ENCODE peak calls at places on chromosomes 2 and 18, in seven cellular contexts. One of them, this sample, is unnamed.

GRCh38 chr2:217147751-217148318 is 288.0 kb upstream of the TNP1 start:
- DNase-seq in body of pancreas: no peak
- DNase-seq in endothelial cell: no peak
- DNase-seq in neural crest cell: no peak
- DNase-seq in uterus: no peak
- DNase-seq in breast epithelium: no peak
- DNase-seq in psoas muscle: no peak
- DNase-seq in this sample: no peak

GRCh38 chr18:73124165-73124564 is 256.4 kb upstream of the NETO1 start:
- DNase-seq in body of pancreas: no peak
- DNase-seq in endothelial cell: no peak
- DNase-seq in neural crest cell: no peak
- DNase-seq in uterus: no peak
- DNase-seq in breast epithelium: no peak
- DNase-seq in psoas muscle: no peak
- DNase-seq in this sample: no peak

GRCh38 chr18:79900610-79901570 is 50.6 kb downstream of the SLC66A2 start:
- DNase-seq in body of pancreas: peak; percentile 4
- DNase-seq in endothelial cell: no peak
- DNase-seq in neural crest cell: no peak
- DNase-seq in uterus: no peak
- DNase-seq in breast epithelium: no peak
- DNase-seq in psoas muscle: peak; percentile 50
- DNase-seq in this sample: no peak

GRCh38 chr2:42105330-42106256 is 57.8 kb downstream of the PKDCC start:
- DNase-seq in body of pancreas: peak; percentile 24
- DNase-seq in endothelial cell: no peak
- DNase-seq in neural crest cell: no peak
- DNase-seq in uterus: no peak
- DNase-seq in breast epithelium: no peak
- DNase-seq in psoas muscle: peak; percentile 66
- DNase-seq in this sample: peak; percentile 51

GRCh38 chr2:160205511-160205910 is 5.4 kb upstream of the ITGB6 start:
- DNase-seq in body of pancreas: peak; percentile 26
- DNase-seq in endothelial cell: no peak
- DNase-seq in neural crest cell: no peak
- DNase-seq in uterus: peak; percentile 64
- DNase-seq in breast epithelium: peak; percentile 93
- DNase-seq in psoas muscle: peak; percentile 75
- DNase-seq in this sample: no peak

GRCh38 chr18:8765692-8766463 is 60.5 kb downstream of the MTCL1 start:
- DNase-seq in body of pancreas: no peak
- DNase-seq in endothelial cell: no peak
- DNase-seq in neural crest cell: no peak
- DNase-seq in uterus: no peak
- DNase-seq in breast epithelium: no peak
- DNase-seq in psoas muscle: no peak
- DNase-seq in this sample: no peak

GRCh38 chr18:23523429-23524212 is 20.3 kb downstream of the RMC1 start:
- DNase-seq in body of pancreas: no peak
- DNase-seq in endothelial cell: no peak
- DNase-seq in neural crest cell: no peak
- DNase-seq in uterus: no peak
- DNase-seq in breast epithelium: no peak
- DNase-seq in psoas muscle: no peak
- DNase-seq in this sample: no peak

GRCh38 chr2:98551316-98551715 is 57.0 kb downstream of the COA5 start:
- DNase-seq in body of pancreas: no peak
- DNase-seq in endothelial cell: no peak
- DNase-seq in neural crest cell: no peak
- DNase-seq in uterus: no peak
- DNase-seq in breast epithelium: no peak
- DNase-seq in psoas muscle: no peak
- DNase-seq in this sample: no peak

GRCh38 chr2:137207030-137207429 is 441.7 kb downstream of the THSD7B start:
- DNase-seq in body of pancreas: no peak
- DNase-seq in endothelial cell: no peak
- DNase-seq in neural crest cell: no peak
- DNase-seq in uterus: no peak
- DNase-seq in breast epithelium: no peak
- DNase-seq in psoas muscle: no peak
- DNase-seq in this sample: no peak

GRCh38 chr18:79588636-79589481 is 90.7 kb upstream of the CTDP1 start:
- DNase-seq in body of pancreas: peak; percentile 62
- DNase-seq in endothelial cell: no peak
- DNase-seq in neural crest cell: no peak
- DNase-seq in uterus: peak; percentile 94
- DNase-seq in breast epithelium: peak; percentile 71
- DNase-seq in psoas muscle: peak; percentile 91
- DNase-seq in this sample: peak; percentile 84

GRCh38 chr2:236711440-236711839 is 141.8 kb downstream of the ACKR3 start:
- DNase-seq in body of pancreas: no peak
- DNase-seq in endothelial cell: no peak
- DNase-seq in neural crest cell: no peak
- DNase-seq in uterus: no peak
- DNase-seq in breast epithelium: no peak
- DNase-seq in psoas muscle: peak; percentile 64
- DNase-seq in this sample: no peak

GRCh38 chr2:230666885-230667712 is 45.5 kb upstream of the CAB39 start:
- DNase-seq in body of pancreas: no peak
- DNase-seq in endothelial cell: no peak
- DNase-seq in neural crest cell: no peak
- DNase-seq in uterus: no peak
- DNase-seq in breast epithelium: no peak
- DNase-seq in psoas muscle: peak; percentile 80
- DNase-seq in this sample: peak; percentile 24

GRCh38 chr2:190382851-190383250 is 25.3 kb upstream of the MFSD6 start:
- DNase-seq in body of pancreas: no peak
- DNase-seq in endothelial cell: no peak
- DNase-seq in neural crest cell: no peak
- DNase-seq in uterus: peak; percentile 26
- DNase-seq in breast epithelium: no peak
- DNase-seq in psoas muscle: no peak
- DNase-seq in this sample: peak; percentile 26

GRCh38 chr2:110104025-110104771 is 11.4 kb downstream of the MALL start:
- DNase-seq in body of pancreas: no peak
- DNase-seq in endothelial cell: no peak
- DNase-seq in neural crest cell: no peak
- DNase-seq in uterus: no peak
- DNase-seq in breast epithelium: no peak
- DNase-seq in psoas muscle: no peak
- DNase-seq in this sample: no peak

GRCh38 chr2:26983746-26984145 is 13.3 kb downstream of the MAPRE3 start:
- DNase-seq in body of pancreas: no peak
- DNase-seq in endothelial cell: no peak
- DNase-seq in neural crest cell: no peak
- DNase-seq in uterus: no peak
- DNase-seq in breast epithelium: no peak
- DNase-seq in psoas muscle: no peak
- DNase-seq in this sample: no peak

GRCh38 chr2:121309801-121310200 is 24.8 kb upstream of the TFCP2L1 start:
- DNase-seq in body of pancreas: no peak
- DNase-seq in endothelial cell: peak; percentile 66
- DNase-seq in neural crest cell: no peak
- DNase-seq in uterus: no peak
- DNase-seq in breast epithelium: no peak
- DNase-seq in psoas muscle: no peak
- DNase-seq in this sample: no peak

GRCh38 chr18:31563778-31564177 is 27.9 kb upstream of the TTR start:
- DNase-seq in body of pancreas: no peak
- DNase-seq in endothelial cell: no peak
- DNase-seq in neural crest cell: no peak
- DNase-seq in uterus: no peak
- DNase-seq in breast epithelium: no peak
- DNase-seq in psoas muscle: no peak
- DNase-seq in this sample: no peak
- TF ChIP-seq CTCF in body of pancreas: no peak
- TF ChIP-seq CTCF in endothelial cell: no peak
- TF ChIP-seq CTCF in neural crest cell: peak; percentile 42
- TF ChIP-seq CTCF in uterus: no peak
- TF ChIP-seq CTCF in breast epithelium: no peak
- TF ChIP-seq CTCF in psoas muscle: no peak
- TF ChIP-seq CTCF in this sample: peak; percentile 30

DNA sequence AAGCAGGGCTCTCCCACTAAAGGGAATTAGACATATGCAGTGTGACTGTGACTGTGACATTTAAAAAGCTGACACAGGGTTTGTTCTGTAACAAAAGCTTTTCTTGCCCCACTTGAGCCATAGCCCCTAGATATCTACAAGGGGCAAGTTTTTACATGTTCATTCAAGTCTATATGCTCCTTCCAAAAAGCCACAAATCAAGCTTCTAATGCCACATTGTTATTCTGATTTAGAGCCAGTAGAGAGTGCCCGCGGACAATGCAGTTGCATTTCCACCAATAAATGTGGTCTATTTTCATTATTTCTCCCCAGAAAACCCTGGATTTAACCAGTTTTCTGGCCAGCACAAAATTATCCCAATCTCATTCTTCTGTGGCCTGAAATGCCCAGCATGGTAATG is 9.9 kb downstream of the ARHGAP25 start:
- DNase-seq in body of pancreas: no peak
- DNase-seq in endothelial cell: no peak
- DNase-seq in neural crest cell: no peak
- DNase-seq in uterus: no peak
- DNase-seq in breast epithelium: no peak
- DNase-seq in psoas muscle: no peak
- DNase-seq in this sample: no peak
- TF ChIP-seq CTCF in body of pancreas: no peak
- TF ChIP-seq CTCF in endothelial cell: no peak
- TF ChIP-seq CTCF in neural crest cell: no peak
- TF ChIP-seq CTCF in uterus: no peak
- TF ChIP-seq CTCF in breast epithelium: no peak
- TF ChIP-seq CTCF in psoas muscle: no peak
- TF ChIP-seq CTCF in this sample: no peak

GRCh38 chr18:63947051-63947790 is 1.9 kb upstream of the HMSD start:
- DNase-seq in body of pancreas: no peak
- DNase-seq in endothelial cell: no peak
- DNase-seq in neural crest cell: no peak
- DNase-seq in uterus: no peak
- DNase-seq in breast epithelium: no peak
- DNase-seq in psoas muscle: no peak
- DNase-seq in this sample: no peak

GRCh38 chr18:63953811-63954210 is 4.7 kb downstream of the HMSD start:
- DNase-seq in body of pancreas: no peak
- DNase-seq in endothelial cell: no peak
- DNase-seq in neural crest cell: no peak
- DNase-seq in uterus: no peak
- DNase-seq in breast epithelium: no peak
- DNase-seq in psoas muscle: no peak
- DNase-seq in this sample: no peak

GRCh38 chr18:63951302-63951705 is 2.2 kb downstream of the HMSD start:
- DNase-seq in body of pancreas: no peak
- DNase-seq in endothelial cell: no peak
- DNase-seq in neural crest cell: no peak
- DNase-seq in uterus: no peak
- DNase-seq in breast epithelium: no peak
- DNase-seq in psoas muscle: no peak
- DNase-seq in this sample: no peak

DNA sequence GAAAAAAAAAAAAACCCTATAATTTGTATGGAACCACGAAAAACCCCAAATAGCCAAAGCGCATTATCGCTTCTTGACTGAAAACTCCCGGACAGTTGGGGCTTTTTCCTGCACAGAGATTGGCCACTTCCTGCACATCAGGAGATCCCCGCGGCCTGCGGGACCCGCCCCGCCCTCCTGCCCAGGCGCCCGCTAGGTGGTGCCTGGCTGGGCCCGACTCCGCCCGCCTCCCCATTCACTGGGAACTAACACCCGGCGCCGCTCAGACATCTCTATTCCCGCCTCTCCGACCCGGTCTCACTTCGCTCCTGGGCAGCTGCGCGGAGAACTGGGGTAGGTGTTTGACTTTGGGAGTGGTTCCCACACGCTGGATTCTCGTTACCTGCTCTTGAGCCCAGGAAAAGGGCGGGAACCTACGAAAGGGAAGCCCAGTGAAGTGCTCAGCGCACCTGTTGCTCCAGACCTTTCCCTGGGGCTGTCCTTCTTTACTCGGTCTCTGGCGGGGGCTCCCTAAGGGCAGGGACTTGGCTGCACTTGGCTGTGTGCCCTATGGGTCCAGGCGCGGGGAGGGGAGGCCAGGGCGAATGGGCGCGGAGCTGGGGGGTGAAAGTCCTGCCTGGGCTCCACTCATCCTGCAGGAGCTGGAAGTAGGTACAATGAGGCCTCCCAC is at the start of gene HMSD:
- DNase-seq in body of pancreas: peak; percentile 66
- DNase-seq in endothelial cell: peak; percentile 73
- DNase-seq in neural crest cell: peak; percentile 64
- DNase-seq in uterus: no peak
- DNase-seq in breast epithelium: no peak
- DNase-seq in psoas muscle: no peak
- DNase-seq in this sample: peak; percentile 52
- TF ChIP-seq CTCF in body of pancreas: peak; percentile 38
- TF ChIP-seq CTCF in endothelial cell: no peak
- TF ChIP-seq CTCF in neural crest cell: peak; percentile 61
- TF ChIP-seq CTCF in uterus: no peak
- TF ChIP-seq CTCF in breast epithelium: no peak
- TF ChIP-seq CTCF in psoas muscle: peak; percentile 14
- TF ChIP-seq CTCF in this sample: peak; percentile 51

GRCh38 chr2:53051157-53051556 is 716.4 kb upstream of the CHAC2 start:
- DNase-seq in body of pancreas: no peak
- DNase-seq in endothelial cell: no peak
- DNase-seq in neural crest cell: no peak
- DNase-seq in uterus: no peak
- DNase-seq in breast epithelium: no peak
- DNase-seq in psoas muscle: no peak
- DNase-seq in this sample: no peak
- TF ChIP-seq CTCF in body of pancreas: no peak
- TF ChIP-seq CTCF in endothelial cell: no peak
- TF ChIP-seq CTCF in neural crest cell: no peak
- TF ChIP-seq CTCF in uterus: no peak
- TF ChIP-seq CTCF in breast epithelium: no peak
- TF ChIP-seq CTCF in psoas muscle: no peak
- TF ChIP-seq CTCF in this sample: no peak

DNA sequence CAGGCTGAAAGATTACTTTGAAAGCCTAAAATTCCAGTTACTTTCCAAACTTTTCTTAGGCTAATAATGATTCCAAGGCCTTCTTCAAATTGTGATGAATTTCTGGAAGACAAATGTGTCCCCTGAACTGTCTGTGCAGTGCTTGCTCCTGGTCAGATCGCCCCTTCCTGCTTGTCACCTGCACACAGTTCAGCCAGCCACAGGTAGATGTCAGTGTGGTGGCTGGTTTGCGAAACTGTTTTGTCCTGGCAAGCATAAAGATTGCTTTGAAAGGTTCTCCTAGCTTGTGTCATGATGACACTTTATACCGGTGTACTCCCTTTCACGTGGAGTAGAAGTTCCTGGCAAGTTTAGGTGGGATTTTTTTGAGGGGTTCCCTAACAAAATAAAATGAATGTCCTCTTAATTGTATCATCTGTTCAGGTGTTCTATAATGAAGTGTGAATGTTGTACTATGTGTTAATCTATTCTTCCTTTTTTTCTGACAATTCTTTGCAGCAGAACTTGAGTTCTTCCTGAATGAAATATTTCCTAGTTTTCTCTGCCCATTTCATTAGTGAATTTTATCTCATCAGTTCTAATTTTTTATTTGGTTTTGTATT is 298.8 kb downstream of the ZNF407 start:
- DNase-seq in body of pancreas: peak; percentile 62
- DNase-seq in endothelial cell: peak; percentile 40
- DNase-seq in neural crest cell: no peak
- DNase-seq in uterus: no peak
- DNase-seq in breast epithelium: no peak
- DNase-seq in psoas muscle: no peak
- DNase-seq in this sample: peak; percentile 12
- TF ChIP-seq CTCF in body of pancreas: peak; percentile 76
- TF ChIP-seq CTCF in endothelial cell: peak; percentile 29
- TF ChIP-seq CTCF in neural crest cell: peak; percentile 70
- TF ChIP-seq CTCF in uterus: peak; percentile 18
- TF ChIP-seq CTCF in breast epithelium: peak; percentile 58
- TF ChIP-seq CTCF in psoas muscle: peak; percentile 70
- TF ChIP-seq CTCF in this sample: peak; percentile 57